ENCODE peak calls at places on chromosomes 6 and 20, in eight cellular contexts. Q is heart right ventricle, A is AG09309, V is retinal pigment epithelial cell, J is suprapubic skin, M is AG09319, P is GM12865, I is GM06990. T is an unnamed sample.

GRCh38 chr20:47361268-47361665 is 4.8 kb upstream of the ZMYND8 start:
- DNase-seq in Q (no peak), A (no peak), V (no peak), J (no peak), M (no peak), P (no peak), I (no peak), T (no peak)

GRCh38 chr6:79913369-79913768 is 34.0 kb downstream of the ELOVL4 start:
- DNase-seq in Q (no peak), A (no peak), V (no peak), J (no peak), M (no peak), P (no peak), I (no peak), T (no peak)

GRCh38 chr6:12890171-12890790 is 173.7 kb downstream of the PHACTR1 start:
- DNase-seq in Q (no peak), A (no peak), V (no peak), J (no peak), M (no peak), P (peak; percentile 39), I (no peak), T (no peak)

GRCh38 chr20:19367591-19367990 is 155.1 kb downstream of the SLC24A3 start:
- DNase-seq in Q (no peak), A (no peak), V (no peak), J (no peak), M (no peak), P (no peak), I (no peak), T (no peak)

GRCh38 chr6:108027594-108027993 is 46.9 kb downstream of the OSTM1 start:
- DNase-seq in Q (no peak), A (no peak), V (peak; percentile 43), J (no peak), M (no peak), P (no peak), I (no peak), T (no peak)

GRCh38 chr6:139588076-139588639 is 213.7 kb upstream of the CITED2 start:
- DNase-seq in Q (no peak), A (no peak), V (peak; percentile 76), J (no peak), M (peak; percentile 62), P (no peak), I (no peak), T (no peak)

GRCh38 chr6:77415706-77416105 is 47.6 kb downstream of the HTR1B start:
- DNase-seq in Q (no peak), A (no peak), V (no peak), J (no peak), M (no peak), P (no peak), I (no peak), T (no peak)

GRCh38 chr20:36404435-36404978 is 98.4 kb downstream of the DLGAP4 start:
- DNase-seq in Q (no peak), A (no peak), V (no peak), J (no peak), M (no peak), P (no peak), I (no peak), T (no peak)

GRCh38 chr6:85865665-85866372 is 223.1 kb upstream of the SYNCRIP start:
- DNase-seq in Q (no peak), A (peak; percentile 23), V (peak; percentile 56), J (no peak), M (peak; percentile 4), P (peak; percentile 37), I (no peak), T (peak; percentile 29)

GRCh38 chr6:7894272-7895124 is 16.1 kb downstream of the TXNDC5 start:
- DNase-seq in Q (no peak), A (peak; percentile 31), V (no peak), J (no peak), M (no peak), P (no peak), I (no peak), T (no peak)

GRCh38 chr20:22507240-22507961 is 77.0 kb downstream of the FOXA2 start:
- DNase-seq in Q (no peak), A (no peak), V (no peak), J (no peak), M (no peak), P (peak; percentile 30), I (no peak), T (no peak)

GRCh38 chr20:23082846-23083552 is 3.1 kb downstream of the CD93 start:
- DNase-seq in Q (peak; percentile 63), A (no peak), V (no peak), J (no peak), M (no peak), P (peak; percentile 9), I (no peak), T (no peak)

GRCh38 chr6:11430036-11430435 is 107.5 kb upstream of the TMEM170B start:
- DNase-seq in Q (no peak), A (no peak), V (no peak), J (no peak), M (no peak), P (no peak), I (no peak), T (no peak)

GRCh38 chr6:16674666-16675392 is 86.4 kb downstream of the ATXN1 start:
- DNase-seq in Q (no peak), A (peak; percentile 71), V (peak; percentile 77), J (no peak), M (no peak), P (no peak), I (no peak), T (no peak)

GRCh38 chr6:84061174-84061573 is 27.6 kb downstream of the MRAP2 start:
- DNase-seq in Q (no peak), A (peak; percentile 24), V (no peak), J (no peak), M (no peak), P (no peak), I (no peak), T (no peak)

GRCh38 chr6:128710305-128710704 is 172.6 kb upstream of the LAMA2 start:
- DNase-seq in Q (no peak), A (peak; percentile 33), V (no peak), J (no peak), M (no peak), P (no peak), I (no peak), T (no peak)

GRCh38 chr6:11648436-11648775 is 110.9 kb downstream of the TMEM170B start:
- DNase-seq in Q (no peak), A (no peak), V (no peak), J (no peak), M (no peak), P (no peak), I (no peak), T (no peak)

GRCh38 chr6:126955621-126956020 is 162.8 kb upstream of the RSPO3 start:
- DNase-seq in Q (no peak), A (no peak), V (no peak), J (no peak), M (no peak), P (no peak), I (no peak), T (no peak)

GRCh38 chr6:127457444-127458064 is 1.6 kb downstream of the KIAA0408 start:
- DNase-seq in Q (no peak), A (peak; percentile 69), V (peak; percentile 26), J (no peak), M (no peak), P (no peak), I (no peak), T (no peak)

GRCh38 chr6:138382498-138383265 is 5.0 kb downstream of the SMIM28 start:
- DNase-seq in Q (no peak), A (no peak), V (no peak), J (no peak), M (no peak), P (no peak), I (no peak), T (no peak)

GRCh38 chr6:37483502-37483901 is 16.2 kb downstream of the CCDC167 start:
- DNase-seq in Q (no peak), A (no peak), V (no peak), J (no peak), M (no peak), P (no peak), I (no peak), T (no peak)
- TF ChIP-seq CTCF in Q (no peak), A (no peak), V (no peak), J (no peak), M (no peak), P (no peak), I (no peak), T (no peak)

DNA sequence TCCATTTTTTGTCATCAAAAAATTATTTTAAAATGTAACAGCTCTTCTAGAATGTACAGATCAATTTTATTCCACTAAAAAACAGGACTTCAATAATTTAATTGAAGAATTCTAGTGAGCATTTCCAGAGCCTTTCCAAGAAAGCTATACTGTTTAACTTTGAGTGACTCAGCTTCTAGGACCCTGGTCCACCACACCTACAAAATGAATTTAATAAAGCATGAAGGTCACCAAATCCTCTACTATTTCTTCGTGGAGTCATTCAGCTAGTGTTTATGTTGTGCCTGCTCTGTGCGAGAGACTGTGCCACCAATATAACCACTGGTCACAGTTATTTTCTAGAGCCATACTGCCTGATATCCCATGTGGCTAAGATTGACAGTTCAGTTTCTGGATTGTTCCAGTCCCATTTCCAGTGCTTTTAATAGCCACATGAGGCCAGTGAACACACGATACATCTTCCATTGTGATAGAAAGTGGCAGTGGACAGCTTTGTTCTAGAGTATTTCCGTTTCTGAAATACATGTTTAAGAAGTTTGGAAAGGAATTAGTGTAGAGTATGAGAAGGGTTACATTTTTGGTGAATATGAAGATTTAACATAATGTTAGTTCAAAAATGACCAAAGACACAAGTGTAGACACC is 160.6 kb downstream of the MTHFD1L start:
- DNase-seq in Q (no peak), A (no peak), V (no peak), J (no peak), M (no peak), P (no peak), I (no peak), T (no peak)
- TF ChIP-seq CTCF in Q (peak; percentile 26), A (no peak), V (no peak), J (no peak), M (no peak), P (no peak), I (no peak), T (no peak)

DNA sequence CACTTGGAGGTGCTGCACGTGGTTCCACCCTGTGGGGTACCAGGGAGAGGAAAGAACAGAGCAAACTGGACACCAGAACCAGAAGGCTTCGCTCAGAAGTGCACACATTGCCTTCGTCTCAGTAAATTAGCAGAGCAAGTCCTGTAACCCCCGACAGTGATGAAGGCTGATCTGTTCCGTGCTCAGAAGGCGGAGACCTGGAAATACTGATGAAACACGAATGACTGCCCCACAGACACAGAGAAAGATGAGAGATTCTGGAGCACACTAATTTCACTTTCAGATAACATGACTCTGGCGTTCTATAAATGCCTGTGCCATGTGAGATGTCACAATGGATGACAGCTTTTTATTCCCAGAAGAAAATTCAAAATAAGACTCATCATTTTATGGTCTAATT is 44.2 kb upstream of the CCR6 start:
- DNase-seq in Q (no peak), A (no peak), V (no peak), J (no peak), M (no peak), P (peak; percentile 21), I (no peak), T (no peak)
- TF ChIP-seq CTCF in Q (no peak), A (no peak), V (no peak), J (no peak), M (no peak), P (no peak), I (no peak), T (no peak)

DNA sequence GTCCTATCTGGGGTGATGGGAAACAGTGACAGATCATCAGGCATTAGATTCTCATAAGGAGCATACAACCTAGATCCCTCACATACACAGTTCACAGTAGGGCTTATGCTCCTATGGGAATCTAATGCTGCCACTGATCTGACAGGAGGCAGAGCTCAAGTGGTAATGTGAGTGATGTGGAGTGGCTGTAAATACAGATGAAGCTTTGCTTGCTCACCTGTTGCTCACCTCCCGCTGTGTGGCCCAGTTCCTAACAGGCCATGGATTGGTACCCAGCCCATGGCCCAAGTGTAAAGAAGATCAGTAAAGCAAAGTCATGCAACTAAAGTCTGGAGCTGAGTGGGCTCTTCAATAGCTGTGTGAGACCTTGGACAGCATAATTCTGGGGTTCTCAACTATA is 65.9 kb downstream of the PKIB start:
- DNase-seq in Q (no peak), A (no peak), V (no peak), J (no peak), M (no peak), P (no peak), I (no peak), T (no peak)
- TF ChIP-seq CTCF in Q (no peak), A (no peak), V (no peak), J (no peak), M (no peak), P (no peak), I (no peak), T (no peak)

T was measured in HFF-Myc.